ENCODE peak calls at places on chromosomes 2 and 18, in eight cellular contexts. L is CD8-positive, alpha-beta T cell; K is BE2C; Y is adrenal gland; P is heart right ventricle; A is tibial nerve; G is right lobe of liver; Z is Caco-2. O is an unnamed sample. For H3K36me3 and H3K9me3, the result is how much of the 10 kb centered on the place peaks cover.

GRCh38 chr2:227451655-227451992 is 20.3 kb upstream of the AGFG1 start:
- DNase-seq in L (no peak), G (no peak), Y (no peak), K (no peak), A (no peak), P (no peak), Z (no peak), O (no peak)

GRCh38 chr2:16218651-16219050 is 278.3 kb downstream of the MYCN start:
- DNase-seq in P (no peak), A (no peak), Z (peak), Y (peak), K (peak), G (no peak), L (no peak), O (no peak)

GRCh38 chr2:234770081-234770506 is 181.7 kb upstream of the SH3BP4 start:
- DNase-seq in G (no peak), L (no peak), A (no peak), Y (no peak), P (peak), K (peak), Z (no peak), O (no peak)

GRCh38 chr2:197179744-197180498 is 130.7 kb downstream of the ANKRD44 start:
- DNase-seq in G (peak), Y (peak), K (peak), A (peak), L (no peak), Z (no peak), P (peak), O (peak)

GRCh38 chr2:85978883-85979780 is 90.3 kb upstream of the ST3GAL5 start:
- DNase-seq in G (no peak), K (no peak), P (no peak), Y (no peak), L (no peak), Z (no peak), A (no peak), O (no peak)

GRCh38 chr2:149894760-149895159 is 307.2 kb upstream of the MMADHC start:
- DNase-seq in Z (no peak), Y (peak), A (no peak), K (no peak), L (no peak), P (no peak), G (no peak), O (no peak)

GRCh38 chr2:96907405-96908041 is 37.6 kb upstream of the SEMA4C start:
- DNase-seq in G (no peak), K (peak), A (peak), Y (peak), P (peak), L (no peak), Z (no peak), O (peak)

GRCh38 chr2:23037596-23037995 is 347.4 kb upstream of the KLHL29 start:
- DNase-seq in Z (no peak), A (no peak), Y (no peak), K (peak), L (no peak), G (no peak), P (no peak), O (no peak)

GRCh38 chr2:214899751-214900150 is 90.3 kb upstream of the BARD1 start:
- DNase-seq in K (no peak), G (no peak), Z (no peak), P (no peak), L (no peak), Y (no peak), A (no peak), O (no peak)

GRCh38 chr2:38771632-38772031 is 6.4 kb upstream of the GEMIN6 start:
- DNase-seq in Y (peak), Z (no peak), G (peak), K (no peak), L (no peak), P (no peak), A (no peak), O (peak)

GRCh38 chr2:10912796-10913445 is 1.2 kb downstream of the KCNF1 start:
- DNase-seq in L (no peak), Z (no peak), G (no peak), P (no peak), Y (no peak), K (no peak), A (no peak), O (no peak)

GRCh38 chr2:219205165-219205538 is 1.4 kb upstream of the ZFAND2B start:
- DNase-seq in Z (no peak), G (no peak), K (no peak), P (no peak), A (no peak), L (no peak), Y (peak), O (no peak)

GRCh38 chr2:69225933-69226332 is 161.1 kb downstream of the GFPT1 start:
- DNase-seq in Y (no peak), G (no peak), K (no peak), Z (no peak), L (no peak), A (no peak), P (no peak), O (no peak)

DNA sequence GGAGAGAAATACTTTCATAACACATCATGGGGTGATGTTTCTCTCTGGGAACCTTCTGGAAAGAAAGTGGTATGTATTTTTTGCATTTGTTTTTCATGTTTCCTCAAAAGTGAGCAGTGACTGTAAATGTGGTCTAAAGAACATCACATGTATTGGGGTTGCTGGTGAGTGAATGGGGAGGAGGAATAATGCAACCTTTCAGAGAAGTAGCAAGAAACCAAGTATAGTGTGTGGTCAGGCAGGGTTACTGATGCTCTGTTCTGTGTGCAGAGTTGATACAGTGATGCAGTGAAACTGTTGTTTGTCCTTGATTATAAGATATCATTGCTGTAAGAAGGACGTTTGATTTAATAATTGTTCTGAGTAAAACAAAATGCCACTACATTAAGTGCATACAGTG is 24.1 kb downstream of the ADNP2 start:
- DNase-seq in A (no peak), Z (no peak), G (no peak), Y (no peak), P (no peak), L (no peak), K (no peak), O (no peak)
- H3K36me3 ChIP-seq in A (half or more), Z (under half), G (under half), Y (under half), P (under half), L (under half), K (under half), O (half or more)

DNA sequence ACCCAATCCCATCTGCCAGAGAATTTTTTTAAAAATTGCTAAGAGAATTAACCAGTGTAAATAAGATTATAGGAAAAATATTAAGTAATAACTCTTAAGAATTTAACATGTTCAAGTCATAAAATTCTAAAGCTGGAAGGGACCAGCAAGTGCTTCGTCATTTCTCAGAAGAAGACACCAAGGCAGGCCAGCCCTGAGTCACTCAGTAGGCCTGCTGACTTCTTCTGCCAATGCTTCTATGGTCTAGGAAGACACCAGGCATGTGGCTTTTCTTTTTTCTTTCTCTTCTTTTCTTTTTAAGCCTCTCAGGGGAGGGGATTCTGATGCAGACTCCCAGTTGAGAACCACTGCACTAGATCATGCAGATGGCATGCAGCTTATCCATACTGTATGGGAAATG is 11.6 kb downstream of the KCTD18 start:
- DNase-seq in P (no peak), A (no peak), Y (no peak), K (no peak), L (no peak), G (no peak), Z (no peak), O (no peak)
- H3K9me3 ChIP-seq in P (under half), A (under half), Y (under half), K (under half), L (under half), G (under half), Z (under half), O (under half)

GRCh38 chr2:36074008-36074407 is 281.6 kb upstream of the CRIM1 start:
- DNase-seq in K (no peak), Z (no peak), P (no peak), L (no peak), G (no peak), A (no peak), Y (no peak), O (no peak)
- H3K4me3 ChIP-seq in K (no peak), Z (no peak), P (no peak), L (no peak), G (no peak), A (no peak), Y (no peak), O (no peak)

DNA sequence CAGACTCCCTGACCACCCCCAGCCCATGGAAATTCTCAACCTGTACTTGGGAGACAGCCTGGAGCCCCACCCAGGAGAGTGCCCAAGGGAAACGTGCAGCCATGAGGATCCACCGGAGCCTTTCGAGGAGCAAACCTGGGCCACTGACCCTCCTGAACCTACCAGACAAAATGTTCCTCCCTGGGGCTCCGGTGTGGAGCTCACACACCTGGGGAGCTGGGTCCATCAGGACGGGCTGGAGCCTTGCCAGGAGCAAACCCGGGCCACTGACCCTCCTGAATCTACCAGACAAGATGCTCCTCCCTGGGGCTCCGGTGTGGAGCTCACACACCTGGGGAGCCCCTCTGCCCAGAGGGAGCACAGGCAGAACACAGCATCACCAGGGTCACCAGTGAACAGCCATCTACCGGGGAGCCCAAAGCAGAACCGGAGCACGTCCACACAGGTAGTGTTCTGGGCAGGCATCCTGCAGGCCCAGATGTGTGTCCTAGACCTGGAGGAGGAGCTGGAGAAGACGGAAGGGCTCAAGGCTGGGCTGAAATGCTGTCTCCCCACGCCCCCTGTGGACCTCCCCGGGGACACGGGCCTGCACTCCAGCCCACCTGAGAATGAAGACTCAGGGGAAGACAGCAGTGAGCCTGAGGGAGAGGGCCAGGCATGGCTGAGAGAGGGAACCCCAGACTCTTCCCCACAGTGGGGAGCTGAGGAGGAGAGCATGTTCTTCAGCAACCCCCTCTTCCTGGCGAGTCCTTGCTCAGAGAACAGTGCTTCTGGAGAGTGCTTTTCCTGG is 8.9 kb downstream of the PSD4 start:
- DNase-seq in G (no peak), Z (no peak), L (no peak), P (no peak), K (no peak), Y (no peak), A (no peak), O (no peak)
- H3K36me3 ChIP-seq in G (under half), Z (under half), L (half or more), P (under half), K (under half), Y (under half), A (under half), O (under half)

DNA sequence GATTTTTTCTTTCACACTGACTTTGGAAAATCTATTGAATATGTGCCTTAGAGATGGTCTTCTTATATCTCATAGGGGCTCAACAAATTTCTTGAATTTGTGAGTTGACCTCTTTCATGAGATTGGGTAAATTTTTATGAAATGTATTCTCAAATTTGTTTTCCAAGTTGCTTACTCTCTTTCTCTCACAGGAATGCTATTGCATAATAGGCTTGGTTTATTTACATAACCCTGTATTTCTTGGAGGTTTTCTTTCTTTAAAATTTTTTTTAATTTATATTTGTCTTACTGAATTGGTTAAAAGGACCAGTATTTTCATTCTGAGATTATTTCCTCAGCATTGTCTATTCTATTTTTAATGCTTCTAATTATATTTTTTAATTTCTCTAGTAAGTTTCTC is 917.1 kb downstream of the DPP10 start:
- DNase-seq in G (no peak), P (no peak), Z (no peak), A (no peak), L (no peak), K (no peak), Y (no peak), O (no peak)
- H3K9me3 ChIP-seq in G (under half), P (under half), Z (under half), A (under half), L (under half), K (under half), Y (under half), O (under half)

DNA sequence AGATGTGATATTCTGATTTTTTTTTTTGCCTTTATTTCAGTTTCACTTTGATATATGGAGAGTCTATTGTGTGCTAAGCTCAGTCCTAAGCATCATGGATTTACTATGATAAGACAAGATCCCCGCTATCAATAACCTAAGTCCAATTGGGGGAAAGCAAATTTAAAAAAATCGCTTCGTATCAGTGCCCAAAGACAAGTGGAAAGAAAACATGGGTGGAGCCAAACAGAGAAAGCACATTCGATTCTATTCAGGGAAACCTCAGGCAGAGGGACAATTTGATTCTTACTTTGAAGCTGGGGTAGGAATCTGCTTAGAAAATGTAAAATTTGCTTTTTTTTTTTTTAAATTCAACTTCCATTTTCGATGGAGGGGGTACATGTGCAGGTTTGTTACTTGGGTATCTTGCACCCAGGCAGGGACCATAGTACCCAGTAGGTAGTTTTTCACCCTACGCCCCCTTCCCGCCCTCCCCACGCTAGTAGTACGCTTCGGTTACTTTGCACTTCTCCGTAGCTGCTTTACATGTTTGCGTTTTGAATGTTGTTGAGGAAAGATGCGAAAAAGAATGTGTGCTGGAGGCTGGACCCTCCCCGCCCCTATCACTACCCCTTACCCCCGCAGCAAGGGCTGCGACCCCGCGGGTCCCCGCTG is 12.4 kb downstream of the KIF5C start:
- DNase-seq in Z (no peak), K (no peak), Y (no peak), A (no peak), G (no peak), P (no peak), L (no peak), O (no peak)
- H3K4me3 ChIP-seq in Z (no peak), K (peak), Y (peak), A (peak), G (peak), P (peak), L (peak), O (peak)

GRCh38 chr2:233492078-233492477 is 74.5 kb downstream of the USP40 start:
- DNase-seq in G (no peak), K (no peak), L (no peak), Z (no peak), Y (no peak), P (no peak), A (no peak), O (no peak)

GRCh38 chr2:233490831-233491230 is 75.8 kb downstream of the USP40 start:
- DNase-seq in G (no peak), Y (no peak), K (no peak), L (no peak), P (no peak), Z (no peak), A (no peak), O (no peak)

GRCh38 chr2:233489666-233490065 is 76.9 kb downstream of the USP40 start:
- DNase-seq in P (no peak), G (no peak), L (no peak), K (no peak), Z (no peak), A (no peak), Y (peak), O (no peak)

GRCh38 chr2:233492738-233493137 is 73.8 kb downstream of the USP40 start:
- DNase-seq in L (no peak), Y (no peak), G (no peak), Z (no peak), P (no peak), A (no peak), K (no peak), O (no peak)

DNA sequence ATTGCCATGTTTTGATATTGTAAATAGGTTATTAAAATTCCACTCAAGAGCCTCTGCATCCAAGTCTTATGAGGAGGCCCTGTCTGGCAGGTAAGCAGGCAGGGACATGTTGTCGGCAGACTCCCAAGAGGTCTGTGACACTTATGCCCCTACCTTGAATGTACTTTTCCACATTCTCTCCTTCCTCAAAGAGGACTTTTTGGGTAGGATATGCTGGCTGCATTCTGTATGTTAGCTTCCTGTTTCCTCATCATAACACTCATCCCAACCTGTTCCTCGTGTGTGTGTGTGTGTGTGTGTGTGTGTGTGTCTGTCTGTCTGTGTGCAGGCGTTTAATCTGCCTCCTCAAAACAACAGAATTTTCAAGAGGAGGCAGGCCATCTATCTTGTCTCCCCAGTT is 75.3 kb downstream of the USP40 start:
- DNase-seq in Y (no peak), Z (no peak), G (no peak), P (no peak), A (no peak), K (no peak), L (no peak), O (no peak)
- H3K36me3 ChIP-seq in Y (under half), Z (under half), G (under half), P (under half), A (half or more), K (under half), L (under half), O (under half)

GRCh38 chr18:79476031-79476917 is 80.5 kb downstream of the NFATC1 start:
- DNase-seq in P (no peak), A (no peak), Z (no peak), L (no peak), Y (no peak), K (no peak), G (no peak), O (no peak)
- H3K9me3 ChIP-seq in P (under half), A (under half), Z (under half), L (under half), Y (under half), K (under half), G (under half), O (under half)